ENCODE peak calls at places on chromosomes 12 and 14, in five cellular contexts. One of them, this sample, is unnamed.

GRCh38 chr14:63134801-63135200 is 69.4 kb upstream of the RHOJ start:
- DNase-seq in HCT116: no peak
- DNase-seq in transverse colon: no peak
- DNase-seq in GM23338: peak; percentile 48
- DNase-seq in SK-N-SH: peak; percentile 30
- DNase-seq in this sample: no peak

GRCh38 chr12:25087596-25087995 is 107.4 kb downstream of the DNAI7 start:
- DNase-seq in transverse colon: no peak
- DNase-seq in SK-N-SH: no peak
- DNase-seq in GM23338: peak; percentile 18
- DNase-seq in HCT116: no peak
- DNase-seq in this sample: no peak

GRCh38 chr12:28313631-28314030 is 123.4 kb downstream of the CCDC91 start:
- DNase-seq in transverse colon: no peak
- DNase-seq in HCT116: no peak
- DNase-seq in GM23338: no peak
- DNase-seq in SK-N-SH: no peak
- DNase-seq in this sample: no peak

GRCh38 chr12:3628629-3629028 is 124.3 kb downstream of the CRACR2A start:
- DNase-seq in HCT116: no peak
- DNase-seq in transverse colon: no peak
- DNase-seq in SK-N-SH: peak; percentile 34
- DNase-seq in GM23338: no peak
- DNase-seq in this sample: no peak

GRCh38 chr14:22598896-22599244 is 770 bp downstream of the ABHD4 start:
- DNase-seq in GM23338: peak; percentile 73
- DNase-seq in HCT116: peak; percentile 16
- DNase-seq in SK-N-SH: no peak
- DNase-seq in transverse colon: peak; percentile 60
- DNase-seq in this sample: no peak

GRCh38 chr14:89702151-89702936 is 252.2 kb downstream of the EFCAB11 start:
- DNase-seq in HCT116: no peak
- DNase-seq in SK-N-SH: no peak
- DNase-seq in transverse colon: peak; percentile 22
- DNase-seq in GM23338: no peak
- DNase-seq in this sample: no peak

GRCh38 chr12:51913071-51914033 is 6.0 kb downstream of the ACVRL1 start:
- DNase-seq in transverse colon: no peak
- DNase-seq in GM23338: peak; percentile 74
- DNase-seq in SK-N-SH: peak; percentile 55
- DNase-seq in HCT116: no peak
- DNase-seq in this sample: no peak

GRCh38 chr12:87953257-87953860 is 75.8 kb downstream of the C12orf50 start:
- DNase-seq in SK-N-SH: peak; percentile 57
- DNase-seq in GM23338: peak; percentile 71
- DNase-seq in transverse colon: no peak
- DNase-seq in HCT116: peak; percentile 41
- DNase-seq in this sample: no peak

GRCh38 chr14:64556526-64556925 is 6.8 kb downstream of the PPP1R36 start:
- DNase-seq in GM23338: no peak
- DNase-seq in HCT116: no peak
- DNase-seq in transverse colon: no peak
- DNase-seq in SK-N-SH: no peak
- DNase-seq in this sample: no peak

GRCh38 chr12:331287-331686 is 57.8 kb downstream of the KDM5A start:
- DNase-seq in GM23338: no peak
- DNase-seq in HCT116: no peak
- DNase-seq in SK-N-SH: no peak
- DNase-seq in transverse colon: no peak
- DNase-seq in this sample: no peak

GRCh38 chr14:63345826-63346225 is 27.1 kb upstream of the GPHB5 start:
- DNase-seq in GM23338: no peak
- DNase-seq in HCT116: no peak
- DNase-seq in SK-N-SH: no peak
- DNase-seq in transverse colon: no peak
- DNase-seq in this sample: no peak

GRCh38 chr12:54437243-54437642 is 18.2 kb upstream of the ITGA5 start:
- DNase-seq in HCT116: no peak
- DNase-seq in SK-N-SH: no peak
- DNase-seq in transverse colon: no peak
- DNase-seq in GM23338: no peak
- DNase-seq in this sample: no peak

GRCh38 chr12:105226219-105226618 is 9.8 kb downstream of the APPL2 start:
- DNase-seq in SK-N-SH: peak; percentile 73
- DNase-seq in HCT116: no peak
- DNase-seq in transverse colon: peak; percentile 47
- DNase-seq in GM23338: peak; percentile 9
- DNase-seq in this sample: no peak

GRCh38 chr12:79174656-79175055 is 310.1 kb downstream of the SYT1 start:
- DNase-seq in GM23338: peak; percentile 46
- DNase-seq in HCT116: peak; percentile 42
- DNase-seq in SK-N-SH: no peak
- DNase-seq in transverse colon: no peak
- DNase-seq in this sample: no peak

GRCh38 chr12:50924131-50924438 is 28.3 kb upstream of the HIGD1C start:
- DNase-seq in SK-N-SH: no peak
- DNase-seq in HCT116: no peak
- DNase-seq in transverse colon: no peak
- DNase-seq in GM23338: no peak
- DNase-seq in this sample: no peak

GRCh38 chr14:69473271-69473670 is 11.3 kb upstream of the PLEKHD1 start:
- DNase-seq in SK-N-SH: no peak
- DNase-seq in transverse colon: no peak
- DNase-seq in HCT116: no peak
- DNase-seq in GM23338: no peak
- DNase-seq in this sample: no peak

GRCh38 chr12:49055978-49056754 is 4.4 kb downstream of the KMT2D start:
- DNase-seq in transverse colon: peak; percentile 68
- DNase-seq in GM23338: peak; percentile 81
- DNase-seq in HCT116: peak; percentile 35
- DNase-seq in SK-N-SH: peak; percentile 81
- DNase-seq in this sample: no peak

GRCh38 chr12:109951751-109952150 is 44.4 kb downstream of the GIT2 start:
- DNase-seq in SK-N-SH: no peak
- DNase-seq in transverse colon: no peak
- DNase-seq in HCT116: peak; percentile 69
- DNase-seq in GM23338: no peak
- DNase-seq in this sample: no peak

GRCh38 chr14:89673499-89674225 is 256.6 kb upstream of the FOXN3 start:
- DNase-seq in transverse colon: peak; percentile 58
- DNase-seq in GM23338: no peak
- DNase-seq in SK-N-SH: no peak
- DNase-seq in HCT116: no peak
- DNase-seq in this sample: no peak

GRCh38 chr12:114168061-114168460 is 201.9 kb upstream of the RBM19 start:
- DNase-seq in SK-N-SH: no peak
- DNase-seq in HCT116: no peak
- DNase-seq in transverse colon: no peak
- DNase-seq in GM23338: no peak
- DNase-seq in this sample: no peak

GRCh38 chr12:108856170-108856427 is 1.3 kb downstream of the SSH1 start:
- DNase-seq in transverse colon: no peak
- DNase-seq in GM23338: no peak
- DNase-seq in SK-N-SH: no peak
- DNase-seq in HCT116: no peak
- DNase-seq in this sample: peak; percentile 76

GRCh38 chr12:53231859-53232640 is at the start of gene RARG:
- DNase-seq in SK-N-SH: peak; percentile 93
- DNase-seq in GM23338: peak; percentile 77
- DNase-seq in transverse colon: peak; percentile 71
- DNase-seq in HCT116: no peak
- DNase-seq in this sample: peak; percentile 86

GRCh38 chr12:67618303-67618702 is 30.2 kb upstream of the DYRK2 start:
- DNase-seq in GM23338: no peak
- DNase-seq in transverse colon: no peak
- DNase-seq in HCT116: no peak
- DNase-seq in SK-N-SH: no peak
- DNase-seq in this sample: no peak

DNA sequence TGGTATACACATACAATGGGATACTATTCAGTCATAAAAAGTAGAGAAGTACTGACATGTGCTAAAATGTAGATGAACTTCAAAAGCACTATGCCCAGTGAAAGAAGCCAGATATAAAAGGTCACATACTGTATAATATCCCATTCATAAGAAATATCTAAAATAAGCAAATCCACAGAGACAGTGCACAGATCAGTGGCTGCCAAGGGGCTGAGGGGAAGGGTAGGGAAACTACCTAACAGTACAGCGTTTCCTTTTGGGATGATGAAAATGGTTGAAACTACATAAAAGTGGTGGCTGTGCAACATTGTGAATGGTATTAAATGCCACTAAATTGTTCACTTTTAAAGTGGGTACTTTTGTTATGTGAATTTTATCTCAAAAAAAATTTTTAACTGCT is 11.9 kb downstream of the EAPP start:
- DNase-seq in transverse colon: no peak
- DNase-seq in HCT116: no peak
- DNase-seq in SK-N-SH: no peak
- DNase-seq in GM23338: no peak
- DNase-seq in this sample: no peak
- TF ChIP-seq POLR2AphosphoS5 in transverse colon: no peak
- TF ChIP-seq POLR2AphosphoS5 in HCT116: no peak
- TF ChIP-seq POLR2AphosphoS5 in SK-N-SH: no peak
- TF ChIP-seq POLR2AphosphoS5 in GM23338: no peak
- TF ChIP-seq POLR2AphosphoS5 in this sample: no peak

GRCh38 chr12:18716236-18716635 is 21.6 kb downstream of the PLCZ1 start:
- DNase-seq in GM23338: no peak
- DNase-seq in transverse colon: no peak
- DNase-seq in SK-N-SH: no peak
- DNase-seq in HCT116: no peak
- DNase-seq in this sample: no peak
- TF ChIP-seq CTCF in GM23338: no peak
- TF ChIP-seq CTCF in transverse colon: no peak
- TF ChIP-seq CTCF in SK-N-SH: no peak
- TF ChIP-seq CTCF in HCT116: no peak
- TF ChIP-seq CTCF in this sample: no peak

DNA sequence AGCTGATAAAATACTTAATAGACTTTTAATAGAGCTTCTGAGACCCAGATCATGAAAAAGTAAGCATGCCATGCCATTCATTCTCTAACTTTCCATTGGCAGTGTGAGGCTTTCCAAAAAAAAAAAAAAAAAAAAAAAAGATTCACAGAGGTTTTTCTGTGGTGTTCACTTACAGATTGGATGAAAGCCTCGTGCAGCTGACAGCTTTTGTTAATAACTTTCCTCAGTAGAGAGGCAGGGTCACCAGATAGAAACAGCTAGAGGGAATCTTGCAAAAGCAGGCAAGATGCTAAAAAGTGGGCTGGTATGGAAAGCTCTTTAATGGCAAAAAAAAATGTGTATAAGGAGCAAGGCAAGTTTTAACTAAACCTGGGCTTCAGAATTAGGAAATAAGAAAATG is 425.1 kb downstream of the GALC start:
- DNase-seq in SK-N-SH: no peak
- DNase-seq in HCT116: no peak
- DNase-seq in GM23338: no peak
- DNase-seq in transverse colon: no peak
- DNase-seq in this sample: no peak
- TF ChIP-seq POLR2AphosphoS5 in SK-N-SH: no peak
- TF ChIP-seq POLR2AphosphoS5 in HCT116: no peak
- TF ChIP-seq POLR2AphosphoS5 in GM23338: no peak
- TF ChIP-seq POLR2AphosphoS5 in transverse colon: no peak
- TF ChIP-seq POLR2AphosphoS5 in this sample: no peak

GRCh38 chr14:102545461-102546265 is 36.1 kb upstream of the ANKRD9 start:
- DNase-seq in transverse colon: no peak
- DNase-seq in HCT116: no peak
- DNase-seq in SK-N-SH: peak; percentile 19
- DNase-seq in GM23338: peak; percentile 85
- DNase-seq in this sample: no peak
- TF ChIP-seq CTCF in transverse colon: no peak
- TF ChIP-seq CTCF in HCT116: no peak
- TF ChIP-seq CTCF in SK-N-SH: no peak
- TF ChIP-seq CTCF in GM23338: no peak
- TF ChIP-seq CTCF in this sample: no peak

GRCh38 chr14:95523051-95523817 is 6.8 kb upstream of the SYNE3 start:
- DNase-seq in SK-N-SH: no peak
- DNase-seq in HCT116: no peak
- DNase-seq in transverse colon: no peak
- DNase-seq in GM23338: no peak
- DNase-seq in this sample: no peak
- TF ChIP-seq POLR2AphosphoS5 in SK-N-SH: no peak
- TF ChIP-seq POLR2AphosphoS5 in HCT116: peak; percentile 13
- TF ChIP-seq POLR2AphosphoS5 in transverse colon: no peak
- TF ChIP-seq POLR2AphosphoS5 in GM23338: no peak
- TF ChIP-seq POLR2AphosphoS5 in this sample: no peak